ENCODE peak calls at places on chromosomes 12 and 14, in six cellular contexts. X is endodermal cell, O is adipocyte, K is heart right ventricle, A is AG09309, H is colonic mucosa. J is an unnamed sample.

GRCh38 chr12:4584896-4585295 is 22.9 kb downstream of the DYRK4 start:
- DNase-seq in X (peak; percentile 66), A (no peak), H (no peak), K (no peak), O (no peak), J (no peak)

GRCh38 chr14:104684449-104684821 is 5.0 kb upstream of the INF2 start:
- DNase-seq in X (no peak), K (no peak), O (no peak), A (no peak), H (no peak), J (no peak)

GRCh38 chr12:32134144-32134888 is 27.7 kb downstream of the BICD1 start:
- DNase-seq in H (no peak), O (no peak), K (no peak), A (no peak), X (peak; percentile 68), J (no peak)

GRCh38 chr14:23056257-23056955 is 914 bp downstream of the CDH24 start:
- DNase-seq in K (peak; percentile 60), O (peak; percentile 81), H (peak; percentile 78), A (no peak), X (peak; percentile 94), J (no peak)

GRCh38 chr12:93825501-93825888 is 148.3 kb downstream of the CRADD start:
- DNase-seq in X (no peak), O (no peak), A (no peak), K (no peak), H (no peak), J (no peak)

GRCh38 chr12:41189395-41190251 is 1.5 kb downstream of the PDZRN4 start:
- DNase-seq in K (no peak), O (peak; percentile 5), H (no peak), A (no peak), X (peak; percentile 75), J (no peak)

GRCh38 chr12:105369014-105369413 is 38.5 kb downstream of the C12orf75 start:
- DNase-seq in A (peak; percentile 56), K (no peak), O (peak; percentile 80), X (no peak), H (no peak), J (no peak)

GRCh38 chr12:109910969-109911348 is 10.9 kb downstream of the TCHP start:
- DNase-seq in H (no peak), K (no peak), X (peak; percentile 99), A (no peak), O (no peak), J (no peak)

GRCh38 chr14:59265808-59266207 is 77.3 kb downstream of the DAAM1 start:
- DNase-seq in K (no peak), X (no peak), O (no peak), H (no peak), A (no peak), J (no peak)

GRCh38 chr12:47328831-47329545 is 249.2 kb upstream of the AMIGO2 start:
- DNase-seq in H (no peak), A (peak; percentile 57), X (no peak), O (peak; percentile 47), K (no peak), J (no peak)

GRCh38 chr14:76352639-76353281 is 23.2 kb upstream of the ESRRB start:
- DNase-seq in H (peak; percentile 29), A (no peak), O (peak; percentile 74), K (peak; percentile 68), X (peak; percentile 95), J (no peak)

GRCh38 chr12:66048843-66049537 is 81.6 kb downstream of the LLPH start:
- DNase-seq in O (peak; percentile 76), K (no peak), X (no peak), H (no peak), A (no peak), J (no peak)

GRCh38 chr12:89971880-89972279 is 263.2 kb upstream of the ATP2B1 start:
- DNase-seq in K (no peak), O (peak; percentile 48), X (no peak), H (no peak), A (no peak), J (no peak)

GRCh38 chr12:9940370-9940769 is 8.2 kb upstream of the CLEC2A start:
- DNase-seq in H (no peak), X (no peak), A (no peak), O (peak; percentile 18), K (no peak), J (no peak)

GRCh38 chr12:71947645-71948105 is 9.0 kb downstream of the TPH2 start:
- DNase-seq in H (no peak), A (no peak), O (peak; percentile 50), K (no peak), X (peak; percentile 91), J (no peak)

GRCh38 chr14:100215330-100215885 is 23.5 kb upstream of the YY1 start:
- DNase-seq in O (no peak), A (no peak), X (peak; percentile 47), H (peak; percentile 32), K (no peak), J (no peak)

GRCh38 chr14:100213956-100214767 is 24.8 kb upstream of the YY1 start:
- DNase-seq in K (peak; percentile 92), O (peak; percentile 82), X (peak; percentile 98), A (no peak), H (peak; percentile 95), J (no peak)

GRCh38 chr14:100213587-100213955 is 25.4 kb upstream of the YY1 start:
- DNase-seq in X (no peak), A (no peak), H (no peak), O (no peak), K (no peak), J (no peak)

GRCh38 chr14:100212476-100213333 is 26.2 kb upstream of the YY1 start:
- DNase-seq in H (no peak), K (no peak), O (no peak), X (no peak), A (no peak), J (no peak)

GRCh38 chr14:100214768-100215079 is 24.2 kb upstream of the YY1 start:
- DNase-seq in A (no peak), X (no peak), H (no peak), O (no peak), K (no peak), J (no peak)
- H3K4me3 ChIP-seq in A (peak overlapping the region; percentile 15), X (no peak overlapping the region), H (peak overlapping the region; percentile 83), O (peak overlapping the region; percentile 86), K (peak overlapping the region; percentile 85), J (peak overlapping the region; percentile 32)

GRCh38 chr14:50823051-50823762 is 7.8 kb downstream of the NIN start:
- DNase-seq in K (no peak), A (no peak), X (no peak), H (no peak), O (no peak), J (no peak)

GRCh38 chr14:50821471-50822464 is 9.2 kb downstream of the NIN start:
- DNase-seq in X (no peak), H (peak; percentile 23), A (no peak), O (no peak), K (peak; percentile 36), J (no peak)

GRCh38 chr14:50822501-50823042 is 8.4 kb downstream of the NIN start:
- DNase-seq in H (no peak), O (no peak), A (no peak), X (no peak), K (no peak), J (no peak)

GRCh38 chr14:50825307-50825706 is 5.7 kb downstream of the NIN start:
- DNase-seq in K (no peak), O (no peak), H (no peak), A (no peak), X (no peak), J (no peak)

GRCh38 chr14:50823763-50824636 is 7.0 kb downstream of the NIN start:
- DNase-seq in K (no peak), X (no peak), A (no peak), H (no peak), O (no peak), J (no peak)
- H3K4me3 ChIP-seq in K (peak overlapping the region; percentile 7), X (no peak overlapping the region), A (no peak overlapping the region), H (no peak overlapping the region), O (no peak overlapping the region), J (no peak overlapping the region)

GRCh38 chr14:50944647-50945413 is 547 bp upstream of the PYGL start:
- DNase-seq in A (no peak), H (peak; percentile 75), X (no peak), O (peak; percentile 17), K (peak; percentile 43), J (no peak)

GRCh38 chr14:50946234-50946935 is 2.1 kb upstream of the PYGL start:
- DNase-seq in O (no peak), H (no peak), K (no peak), X (no peak), A (no peak), J (no peak)

GRCh38 chr14:50943261-50943942 is 881 bp downstream of the PYGL start:
- DNase-seq in H (peak; percentile 63), K (peak; percentile 49), X (peak; percentile 85), O (peak; percentile 43), A (no peak), J (no peak)

GRCh38 chr14:50941151-50941550 is 3.1 kb downstream of the PYGL start:
- DNase-seq in O (peak; percentile 38), H (no peak), A (peak; percentile 75), X (no peak), K (no peak), J (no peak)

DNA sequence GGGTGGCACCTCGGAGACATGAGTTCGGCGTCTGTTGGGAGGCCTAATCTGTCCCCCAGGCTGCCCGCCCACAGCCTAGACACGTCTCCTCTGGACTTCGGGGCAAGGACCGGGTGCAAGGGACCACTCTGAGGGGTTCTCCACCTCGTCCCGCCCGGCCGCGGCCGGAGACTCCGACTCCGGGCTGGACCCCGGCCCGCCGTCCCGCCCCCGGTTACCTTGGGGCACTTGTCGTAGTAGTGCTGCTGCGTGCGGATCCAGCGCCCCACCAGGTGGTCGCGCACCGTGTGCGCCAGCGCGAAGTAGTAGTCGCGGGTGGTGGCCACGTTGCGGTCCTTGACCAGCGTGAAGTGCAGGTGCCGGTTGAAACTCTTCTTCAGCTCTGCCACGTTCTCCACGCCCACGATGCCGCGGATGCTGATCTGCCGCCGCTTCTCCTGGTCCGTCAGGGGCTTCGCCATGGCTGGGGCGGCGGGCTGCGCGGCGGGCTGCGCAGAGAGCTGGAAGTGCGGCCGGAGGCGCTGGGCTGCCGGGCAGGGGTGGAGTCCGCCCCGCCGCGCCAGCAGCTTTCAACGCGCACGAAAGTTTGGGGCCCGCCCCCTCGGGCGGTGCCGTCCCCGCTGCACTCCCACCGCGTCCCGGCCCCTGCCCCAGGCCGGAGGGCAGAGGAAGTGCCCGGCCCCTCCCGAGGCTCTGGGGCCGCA is at the start of gene PYGL:
- DNase-seq in K (peak; percentile 80), X (peak; percentile 91), A (no peak), H (peak; percentile 80), O (peak; percentile 87), J (no peak)
- H3K4me3 ChIP-seq in K (peak within 1 kb of the TSS; percentile 81), X (peak within 1 kb of the TSS; percentile 90), A (peak within 1 kb of the TSS; percentile 78), H (peak within 1 kb of the TSS; percentile 80), O (peak within 1 kb of the TSS; percentile 97), J (peak within 1 kb of the TSS; percentile 77)

GRCh38 chr12:25960926-25961325 is 2.4 kb downstream of the RASSF8 start:
- DNase-seq in K (no peak), A (no peak), O (peak; percentile 34), X (no peak), H (no peak), J (no peak)
- H3K4me3 ChIP-seq in K (no peak overlapping the region), A (peak overlapping the region; percentile 82), O (peak overlapping the region; percentile 95), X (peak overlapping the region; percentile 98), H (no peak overlapping the region), J (peak overlapping the region; percentile 71)

GRCh38 chr12:55827806-55828205 is 1.6 kb downstream of the DNAJC14 start:
- DNase-seq in H (no peak), O (no peak), X (no peak), A (no peak), K (no peak), J (no peak)
- H3K4me3 ChIP-seq in H (no peak overlapping the region), O (peak overlapping the region; percentile 32), X (peak overlapping the region; percentile 82), A (no peak overlapping the region), K (no peak overlapping the region), J (no peak overlapping the region)

J was measured in retinal pigment epithelial cell.